ENCODE peak calls at places on chromosomes 6 and 20, in nine cellular contexts. One of them, this sample, is unnamed.

GRCh38 chr20:19817017-19817416 is 59.0 kb downstream of the RIN2 start:
- DNase-seq in tibial nerve: no peak
- DNase-seq in A549: no peak
- DNase-seq in GM12892: no peak
- DNase-seq in sigmoid colon: peak; percentile 55
- DNase-seq in right lobe of liver: no peak
- DNase-seq in testis: no peak
- DNase-seq in adrenal gland: peak; percentile 39
- DNase-seq in HCT116: no peak
- DNase-seq in this sample: no peak

GRCh38 chr6:30447237-30447636 is 42.1 kb upstream of the HLA-E start:
- DNase-seq in tibial nerve: no peak
- DNase-seq in A549: peak; percentile 32
- DNase-seq in GM12892: no peak
- DNase-seq in sigmoid colon: no peak
- DNase-seq in right lobe of liver: no peak
- DNase-seq in testis: no peak
- DNase-seq in adrenal gland: no peak
- DNase-seq in HCT116: peak; percentile 36
- DNase-seq in this sample: no peak

GRCh38 chr6:2542858-2543218 is 207.9 kb downstream of the MYLK4 start:
- DNase-seq in tibial nerve: no peak
- DNase-seq in A549: no peak
- DNase-seq in GM12892: no peak
- DNase-seq in sigmoid colon: no peak
- DNase-seq in right lobe of liver: no peak
- DNase-seq in testis: no peak
- DNase-seq in adrenal gland: no peak
- DNase-seq in HCT116: no peak
- DNase-seq in this sample: no peak

GRCh38 chr6:158653577-158654354 is 3.9 kb downstream of the SYTL3 start:
- DNase-seq in tibial nerve: no peak
- DNase-seq in A549: no peak
- DNase-seq in GM12892: no peak
- DNase-seq in sigmoid colon: no peak
- DNase-seq in right lobe of liver: peak; percentile 46
- DNase-seq in testis: peak; percentile 44
- DNase-seq in adrenal gland: no peak
- DNase-seq in HCT116: no peak
- DNase-seq in this sample: no peak

GRCh38 chr20:46172961-46173536 is 54.9 kb downstream of the CD40 start:
- DNase-seq in tibial nerve: no peak
- DNase-seq in A549: no peak
- DNase-seq in GM12892: no peak
- DNase-seq in sigmoid colon: no peak
- DNase-seq in right lobe of liver: no peak
- DNase-seq in testis: no peak
- DNase-seq in adrenal gland: no peak
- DNase-seq in HCT116: no peak
- DNase-seq in this sample: no peak

GRCh38 chr6:13762648-13763441 is 51.2 kb upstream of the RANBP9 start:
- DNase-seq in tibial nerve: peak; percentile 36
- DNase-seq in A549: no peak
- DNase-seq in GM12892: no peak
- DNase-seq in sigmoid colon: peak; percentile 93
- DNase-seq in right lobe of liver: no peak
- DNase-seq in testis: no peak
- DNase-seq in adrenal gland: no peak
- DNase-seq in HCT116: no peak
- DNase-seq in this sample: no peak

GRCh38 chr20:24437322-24438090 is 31.9 kb upstream of the SYNDIG1 start:
- DNase-seq in tibial nerve: no peak
- DNase-seq in A549: no peak
- DNase-seq in GM12892: no peak
- DNase-seq in sigmoid colon: no peak
- DNase-seq in right lobe of liver: no peak
- DNase-seq in testis: no peak
- DNase-seq in adrenal gland: no peak
- DNase-seq in HCT116: no peak
- DNase-seq in this sample: no peak

GRCh38 chr20:10660661-10661060 is 13.1 kb downstream of the JAG1 start:
- DNase-seq in tibial nerve: no peak
- DNase-seq in A549: no peak
- DNase-seq in GM12892: no peak
- DNase-seq in sigmoid colon: peak; percentile 79
- DNase-seq in right lobe of liver: no peak
- DNase-seq in testis: no peak
- DNase-seq in adrenal gland: peak; percentile 63
- DNase-seq in HCT116: no peak
- DNase-seq in this sample: no peak

GRCh38 chr6:41940759-41941279 is 789 bp downstream of the CCND3 start:
- DNase-seq in tibial nerve: no peak
- DNase-seq in A549: no peak
- DNase-seq in GM12892: no peak
- DNase-seq in sigmoid colon: peak; percentile 75
- DNase-seq in right lobe of liver: peak; percentile 68
- DNase-seq in testis: peak; percentile 43
- DNase-seq in adrenal gland: peak; percentile 55
- DNase-seq in HCT116: no peak
- DNase-seq in this sample: no peak

GRCh38 chr6:161181136-161181535 is 92.7 kb downstream of the AGPAT4 start:
- DNase-seq in tibial nerve: no peak
- DNase-seq in A549: no peak
- DNase-seq in GM12892: no peak
- DNase-seq in sigmoid colon: no peak
- DNase-seq in right lobe of liver: no peak
- DNase-seq in testis: no peak
- DNase-seq in adrenal gland: no peak
- DNase-seq in HCT116: no peak
- DNase-seq in this sample: no peak

DNA sequence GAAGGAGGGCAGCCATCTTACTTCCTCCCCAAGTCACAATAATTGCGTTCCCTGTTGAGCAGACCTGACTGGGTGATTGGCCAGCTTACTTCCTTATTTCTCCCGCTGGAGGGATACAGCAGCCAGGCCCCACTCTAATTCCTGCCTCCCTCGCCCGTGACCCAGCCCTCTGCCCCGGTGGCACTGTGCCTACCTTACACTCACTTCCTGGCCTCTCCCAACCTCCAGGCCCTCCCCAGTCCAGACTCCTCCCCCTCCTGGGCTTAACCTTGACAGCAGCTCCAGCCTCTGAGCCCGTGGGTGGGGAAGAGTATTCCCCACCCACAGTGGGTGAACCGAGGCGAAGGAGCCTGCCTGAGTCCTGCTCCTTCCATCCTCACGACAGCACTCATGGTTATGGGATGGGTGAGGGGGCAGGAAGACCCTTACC is 3.0 kb downstream of the BAK1 start:
- DNase-seq in tibial nerve: no peak
- DNase-seq in A549: no peak
- DNase-seq in GM12892: no peak
- DNase-seq in sigmoid colon: peak; percentile 82
- DNase-seq in right lobe of liver: peak; percentile 66
- DNase-seq in testis: peak; percentile 72
- DNase-seq in adrenal gland: peak; percentile 96
- DNase-seq in HCT116: no peak
- DNase-seq in this sample: no peak
- TF ChIP-seq POLR2A in tibial nerve: no peak
- TF ChIP-seq POLR2A in A549: no peak
- TF ChIP-seq POLR2A in GM12892: no peak
- TF ChIP-seq POLR2A in sigmoid colon: peak; percentile 61
- TF ChIP-seq POLR2A in right lobe of liver: no peak
- TF ChIP-seq POLR2A in testis: no peak
- TF ChIP-seq POLR2A in adrenal gland: no peak
- TF ChIP-seq POLR2A in HCT116: no peak
- TF ChIP-seq POLR2A in this sample: no peak

DNA sequence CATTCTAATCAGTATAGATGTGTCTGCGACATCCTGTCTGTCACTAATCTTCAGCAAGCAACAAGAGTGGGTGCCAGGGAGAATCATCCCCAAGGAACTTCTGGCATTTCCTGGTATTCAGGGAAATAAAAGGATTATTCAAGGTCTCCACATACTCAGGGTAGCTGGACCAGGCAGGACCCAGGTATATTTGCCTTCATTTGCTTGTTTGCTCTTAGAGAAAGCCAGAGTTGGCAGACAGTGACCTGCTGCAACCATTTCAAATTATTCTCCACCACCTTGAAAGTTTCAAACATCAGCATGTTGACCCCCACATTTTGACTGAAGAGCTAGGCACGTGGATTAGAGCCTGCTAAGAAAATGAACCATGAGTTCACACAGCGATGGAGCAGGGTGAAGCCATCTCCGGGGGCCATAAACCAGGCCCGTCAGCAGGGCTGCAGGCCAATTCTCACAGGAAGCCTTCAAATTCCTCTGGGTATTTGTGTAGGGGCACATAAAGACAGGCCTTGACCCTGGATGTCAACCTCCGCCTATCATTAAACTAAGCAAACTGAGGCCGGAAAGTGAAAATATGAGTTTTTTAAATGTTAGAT is 33.0 kb downstream of the TRAM2 start:
- DNase-seq in tibial nerve: no peak
- DNase-seq in A549: no peak
- DNase-seq in GM12892: no peak
- DNase-seq in sigmoid colon: no peak
- DNase-seq in right lobe of liver: no peak
- DNase-seq in testis: no peak
- DNase-seq in adrenal gland: peak; percentile 34
- DNase-seq in HCT116: no peak
- DNase-seq in this sample: no peak
- TF ChIP-seq POLR2A in tibial nerve: no peak
- TF ChIP-seq POLR2A in A549: no peak
- TF ChIP-seq POLR2A in GM12892: no peak
- TF ChIP-seq POLR2A in sigmoid colon: no peak
- TF ChIP-seq POLR2A in right lobe of liver: no peak
- TF ChIP-seq POLR2A in testis: no peak
- TF ChIP-seq POLR2A in adrenal gland: no peak
- TF ChIP-seq POLR2A in HCT116: no peak
- TF ChIP-seq POLR2A in this sample: no peak

DNA sequence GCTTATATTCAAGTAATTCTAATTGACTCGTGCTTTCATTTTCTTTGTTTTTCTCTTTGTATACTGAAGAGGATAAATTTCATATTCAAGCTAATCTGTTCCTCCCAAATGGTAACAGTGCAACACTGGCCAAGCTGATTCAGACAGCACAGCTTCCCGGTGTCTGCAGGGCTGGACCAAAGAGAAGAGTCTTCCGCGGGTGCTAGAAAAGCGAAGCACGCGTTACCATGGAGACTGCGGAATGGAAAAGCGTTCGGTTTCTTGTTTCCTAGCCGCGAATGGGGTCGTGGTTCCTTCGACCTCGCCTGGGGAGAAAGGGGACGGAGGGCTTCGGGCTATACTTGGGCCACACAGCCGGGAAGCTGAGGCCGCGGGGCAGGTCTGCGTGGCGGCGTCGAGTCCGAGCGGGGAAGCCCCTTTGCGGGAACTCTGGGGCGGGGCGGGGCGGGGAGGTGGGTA is 6.2 kb upstream of the ZNF311 start:
- DNase-seq in tibial nerve: peak; percentile 26
- DNase-seq in A549: peak; percentile 47
- DNase-seq in GM12892: no peak
- DNase-seq in sigmoid colon: peak; percentile 76
- DNase-seq in right lobe of liver: no peak
- DNase-seq in testis: peak; percentile 79
- DNase-seq in adrenal gland: peak; percentile 48
- DNase-seq in HCT116: no peak
- DNase-seq in this sample: no peak
- TF ChIP-seq POLR2A in tibial nerve: no peak
- TF ChIP-seq POLR2A in A549: no peak
- TF ChIP-seq POLR2A in GM12892: no peak
- TF ChIP-seq POLR2A in sigmoid colon: no peak
- TF ChIP-seq POLR2A in right lobe of liver: no peak
- TF ChIP-seq POLR2A in testis: no peak
- TF ChIP-seq POLR2A in adrenal gland: no peak
- TF ChIP-seq POLR2A in HCT116: no peak
- TF ChIP-seq POLR2A in this sample: no peak

DNA sequence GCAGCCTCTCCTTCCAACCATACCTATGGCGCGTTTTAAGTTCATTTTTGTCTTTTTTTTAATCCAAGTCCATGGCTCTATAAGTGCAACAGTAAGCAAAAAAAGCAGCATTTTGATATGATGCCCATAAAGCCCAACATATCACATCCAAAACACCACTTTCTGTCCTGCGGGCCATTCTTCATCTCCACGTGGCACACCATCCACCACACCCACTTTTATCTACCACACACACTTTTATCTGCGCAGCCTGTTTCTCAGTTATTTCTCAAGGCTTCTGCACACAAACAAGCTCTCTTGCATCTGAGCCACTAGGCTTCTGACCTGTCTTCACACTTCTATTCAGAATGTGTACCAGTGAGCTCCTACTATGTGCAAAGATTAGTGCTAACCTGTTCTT is 5.3 kb downstream of the GCLC start:
- DNase-seq in tibial nerve: no peak
- DNase-seq in A549: no peak
- DNase-seq in GM12892: no peak
- DNase-seq in sigmoid colon: no peak
- DNase-seq in right lobe of liver: no peak
- DNase-seq in testis: no peak
- DNase-seq in adrenal gland: no peak
- DNase-seq in HCT116: no peak
- DNase-seq in this sample: no peak
- TF ChIP-seq POLR2A in tibial nerve: no peak
- TF ChIP-seq POLR2A in A549: no peak
- TF ChIP-seq POLR2A in GM12892: no peak
- TF ChIP-seq POLR2A in sigmoid colon: no peak
- TF ChIP-seq POLR2A in right lobe of liver: no peak
- TF ChIP-seq POLR2A in testis: no peak
- TF ChIP-seq POLR2A in adrenal gland: no peak
- TF ChIP-seq POLR2A in HCT116: no peak
- TF ChIP-seq POLR2A in this sample: no peak